ENCODE peak calls at places on chromosome 11, in five cellular contexts. T is activated naive CD4-positive, alpha-beta T cell; K is NCI-H1417; Q is GM20000; V is CD4-positive, alpha-beta T cell. B is an unnamed sample.
A peak's percentile ranks its signal among the peaks of the same experiment; 100 is the strongest.

GRCh38 chr11:129861702-129862107 is 33.7 kb downstream of the NFRKB start:
- DNase-seq in T (no peak), K (no peak), Q (no peak), V (no peak), B (no peak)

GRCh38 chr11:74278721-74279148 is 32.7 kb downstream of the P4HA3 start:
- DNase-seq in T (no peak), K (no peak), Q (no peak), V (no peak), B (no peak)

GRCh38 chr11:22730319-22730718 is 63.9 kb downstream of the GAS2 start:
- DNase-seq in T (no peak), K (peak; percentile 21), Q (peak; percentile 6), V (no peak), B (no peak)

GRCh38 chr11:54558919-54559318 is 44.9 kb downstream of the OR4C46 start:
- DNase-seq in T (no peak), K (no peak), Q (no peak), V (no peak), B (no peak)

GRCh38 chr11:104487035-104487775 is 323.3 kb upstream of the PDGFD start:
- DNase-seq in T (no peak), K (no peak), Q (no peak), V (no peak), B (no peak)

GRCh38 chr11:75380716-75381420 is 18.4 kb upstream of the RPS3 start:
- DNase-seq in T (no peak), K (no peak), Q (no peak), V (no peak), B (no peak)

GRCh38 chr11:58905141-58905715 is 34.1 kb upstream of the GLYATL1 start:
- DNase-seq in T (no peak), K (no peak), Q (no peak), V (no peak), B (no peak)

GRCh38 chr11:85627332-85627997 is at the start of gene DLG2:
- DNase-seq in T (no peak), K (peak; percentile 26), Q (peak; percentile 6), V (no peak), B (no peak)

GRCh38 chr11:111936045-111936400 is 1.1 kb upstream of the DIXDC1 start:
- DNase-seq in T (no peak), K (no peak), Q (no peak), V (no peak), B (no peak)

GRCh38 chr11:123054301-123055065 is 7.5 kb downstream of the HSPA8 start:
- DNase-seq in T (no peak), K (peak; percentile 88), Q (peak; percentile 71), V (no peak), B (no peak)

GRCh38 chr11:83330303-83330702 is 44.1 kb upstream of the CCDC90B start:
- DNase-seq in T (no peak), K (no peak), Q (no peak), V (no peak), B (no peak)

GRCh38 chr11:128890543-128891409 is at the start of gene KCNJ5:
- DNase-seq in T (no peak), K (no peak), Q (no peak), V (no peak), B (no peak)

GRCh38 chr11:94154095-94154856 is 25.6 kb downstream of the PANX1 start:
- DNase-seq in T (no peak), K (no peak), Q (no peak), V (no peak), B (no peak)

GRCh38 chr11:65428578-65429068 is 6.0 kb downstream of the NEAT1 start:
- DNase-seq in T (no peak), K (no peak), Q (no peak), V (peak; percentile 43), B (no peak)

GRCh38 chr11:45922425-45923082 is at the start of gene LARGE2:
- DNase-seq in T (peak; percentile 29), K (peak; percentile 89), Q (peak; percentile 66), V (peak; percentile 33), B (no peak)

GRCh38 chr11:102280237-102280833 is 36.9 kb upstream of the BIRC3 start:
- DNase-seq in T (no peak), K (no peak), Q (no peak), V (no peak), B (no peak)

GRCh38 chr11:36233226-36233625 is 56.0 kb downstream of the COMMD9 start:
- DNase-seq in T (no peak), K (no peak), Q (no peak), V (no peak), B (no peak)

GRCh38 chr11:43573233-43573632 is 107.3 kb upstream of the HSD17B12 start:
- DNase-seq in T (no peak), K (peak; percentile 14), Q (peak; percentile 63), V (no peak), B (no peak)

GRCh38 chr11:9615031-9615451 is 41.6 kb downstream of the WEE1 start:
- DNase-seq in T (no peak), K (no peak), Q (peak; percentile 78), V (no peak), B (peak; percentile 77)

GRCh38 chr11:63906585-63906984 is 10.4 kb downstream of the RCOR2 start:
- DNase-seq in T (peak; percentile 60), K (peak; percentile 12), Q (peak; percentile 70), V (peak; percentile 67), B (no peak)

GRCh38 chr11:43434893-43435292 is 76.2 kb downstream of the TTC17 start:
- DNase-seq in T (no peak), K (no peak), Q (no peak), V (no peak), B (no peak)

GRCh38 chr11:59705281-59705680 is 8.4 kb downstream of the OR10V1 start:
- DNase-seq in T (no peak), K (no peak), Q (no peak), V (no peak), B (no peak)

GRCh38 chr11:18671246-18671645 is 27.3 kb upstream of the TMEM86A start:
- DNase-seq in T (no peak), K (no peak), Q (no peak), V (no peak), B (no peak)

GRCh38 chr11:123086315-123086714 is 24.4 kb upstream of the HSPA8 start:
- DNase-seq in T (no peak), K (no peak), Q (no peak), V (no peak), B (no peak)

GRCh38 chr11:119100246-119100959 is 1.2 kb downstream of the DPAGT1 start:
- DNase-seq in T (no peak), K (peak; percentile 9), Q (no peak), V (no peak), B (no peak)

GRCh38 chr11:44654596-44654995 is 72.2 kb upstream of the TSPAN18 start:
- DNase-seq in T (no peak), K (no peak), Q (no peak), V (no peak), B (no peak)

GRCh38 chr11:3152471-3153110 is 12.5 kb downstream of the OSBPL5 start:
- DNase-seq in T (no peak), K (no peak), Q (no peak), V (no peak), B (no peak)

GRCh38 chr11:3878036-3878584 is 22.6 kb downstream of the STIM1 start:
- DNase-seq in T (no peak), K (no peak), Q (no peak), V (no peak), B (no peak)

GRCh38 chr11:59545179-59546020 is 34.1 kb downstream of the OR4D9 start:
- DNase-seq in T (no peak), K (no peak), Q (no peak), V (no peak), B (no peak)